ENCODE peak calls at places on chromosomes 13 and 19, in four cellular contexts. N, J, S and P are unnamed samples.

GRCh38 chr13:20666948-20667347 is 36.6 kb upstream of the IL17D start:
- DNase-seq in N (no peak), J (no peak), S (no peak), P (no peak)

GRCh38 chr13:40585911-40586471 is 80.5 kb downstream of the FOXO1 start:
- DNase-seq in N (no peak), J (no peak), S (peak), P (no peak)

GRCh38 chr19:19537321-19538048 is 580 bp upstream of the CILP2 start:
- DNase-seq in N (no peak), J (peak), S (peak), P (no peak)

GRCh38 chr19:16447015-16447384 is 24.8 kb downstream of the EPS15L1 start:
- DNase-seq in N (peak), J (peak), S (no peak), P (peak)

GRCh38 chr19:24159707-24160106 is 72.7 kb downstream of the ZNF254 start:
- DNase-seq in N (no peak), J (peak), S (peak), P (no peak)

GRCh38 chr19:43464089-43464775 is 1.2 kb downstream of the LYPD3 start:
- DNase-seq in N (peak), J (no peak), S (no peak), P (peak)

GRCh38 chr19:9597027-9597426 is 12.7 kb upstream of the ZNF121 start:
- DNase-seq in N (no peak), J (peak), S (no peak), P (no peak)

GRCh38 chr19:35755160-35755549 is 1.7 kb downstream of the HSPB6 start:
- DNase-seq in N (no peak), J (no peak), S (peak), P (no peak)

GRCh38 chr13:23966691-23967615 is 69.7 kb upstream of the C1QTNF9B start:
- DNase-seq in N (no peak), J (no peak), S (no peak), P (peak)

GRCh38 chr19:54430306-54431254 is 15.3 kb downstream of the TTYH1 start:
- DNase-seq in N (peak), J (no peak), S (peak), P (peak)

GRCh38 chr13:58843071-58843470 is 1211.5 kb downstream of the PCDH17 start:
- DNase-seq in N (no peak), J (no peak), S (no peak), P (no peak)

GRCh38 chr13:49649244-49649962 is 21.1 kb downstream of the ARL11 start:
- DNase-seq in N (no peak), J (peak), S (peak), P (no peak)

GRCh38 chr13:113930711-113931637 is 42.9 kb downstream of the C13orf46 start:
- DNase-seq in N (no peak), J (no peak), S (no peak), P (peak)

GRCh38 chr19:50975766-50976165 is 6.4 kb upstream of the KLK6 start:
- DNase-seq in N (no peak), J (no peak), S (peak), P (no peak)

GRCh38 chr19:45847661-45848060 is 15.3 kb downstream of the SYMPK start:
- DNase-seq in N (no peak), J (no peak), S (no peak), P (no peak)

GRCh38 chr13:104385409-104385808 is 1319.2 kb upstream of the SLC10A2 start:
- DNase-seq in N (no peak), J (peak), S (no peak), P (no peak)

GRCh38 chr13:64553411-64554129 is 2676.6 kb downstream of the PCDH9 start:
- DNase-seq in N (no peak), J (peak), S (no peak), P (no peak)

GRCh38 chr13:73069206-73069815 is 10.5 kb downstream of the KLF5 start:
- DNase-seq in N (no peak), J (peak), S (no peak), P (no peak)

GRCh38 chr19:5751709-5752108 is 31.3 kb downstream of the CATSPERD start:
- DNase-seq in N (no peak), J (no peak), S (no peak), P (no peak)

GRCh38 chr13:22232186-22232585 is 561.3 kb downstream of the FGF9 start:
- DNase-seq in N (no peak), J (no peak), S (no peak), P (no peak)

GRCh38 chr13:79398915-79399314 is 7.1 kb downstream of the RBM26 start:
- DNase-seq in N (no peak), J (peak), S (no peak), P (no peak)

GRCh38 chr13:71968025-71968424 is 101.0 kb upstream of the DACH1 start:
- DNase-seq in N (no peak), J (peak), S (peak), P (no peak)

GRCh38 chr19:10431943-10432735 is 11.8 kb downstream of the PDE4A start:
- DNase-seq in N (peak), J (peak), S (peak), P (peak)

GRCh38 chr13:59531571-59532091 is 632.1 kb downstream of the DIAPH3 start:
- DNase-seq in N (peak), J (peak), S (peak), P (no peak)

GRCh38 chr13:21526707-21527454 is 67.8 kb upstream of the ZDHHC20 start:
- DNase-seq in N (no peak), J (no peak), S (no peak), P (no peak)

GRCh38 chr13:48507024-48507423 is 25.9 kb downstream of the RCBTB2 start:
- DNase-seq in N (no peak), J (no peak), S (no peak), P (no peak)

GRCh38 chr13:98944336-98944735 is 33.5 kb downstream of the DOCK9 start:
- DNase-seq in N (no peak), J (no peak), S (no peak), P (no peak)

GRCh38 chr19:53157601-53158000 is 1.3 kb downstream of the ZNF347 start:
- DNase-seq in N (no peak), J (peak), S (peak), P (no peak)

GRCh38 chr19:3970808-3971598 is at the start of gene DAPK3:
- DNase-seq in N (peak), J (peak), S (peak), P (peak)

GRCh38 chr13:51758691-51759090 is 45.3 kb downstream of the DHRS12 start:
- DNase-seq in N (no peak), J (no peak), S (no peak), P (no peak)

GRCh38 chr13:112842343-112842856 is 126.6 kb upstream of the MCF2L start:
- DNase-seq in N (peak), J (peak), S (peak), P (peak)

GRCh38 chr19:8558325-8558724 is 18.9 kb downstream of the MYO1F start:
- DNase-seq in N (no peak), J (no peak), S (no peak), P (no peak)

GRCh38 chr13:31204592-31204991 is 4.8 kb downstream of the B3GLCT start:
- DNase-seq in N (no peak), J (peak), S (no peak), P (no peak)

GRCh38 chr13:48500652-48501197 is 32.2 kb downstream of the RCBTB2 start:
- DNase-seq in N (no peak), J (peak), S (peak), P (peak)

GRCh38 chr19:2729943-2730818 is 9.0 kb upstream of the DIRAS1 start:
- DNase-seq in N (no peak), J (no peak), S (no peak), P (no peak)

GRCh38 chr19:55620410-55620809 is 4.0 kb downstream of the ZNF784 start:
- DNase-seq in N (no peak), J (no peak), S (no peak), P (no peak)

GRCh38 chr19:23116802-23117571 is at the start of gene ZNF730:
- DNase-seq in N (peak), J (peak), S (peak), P (peak)

DNA sequence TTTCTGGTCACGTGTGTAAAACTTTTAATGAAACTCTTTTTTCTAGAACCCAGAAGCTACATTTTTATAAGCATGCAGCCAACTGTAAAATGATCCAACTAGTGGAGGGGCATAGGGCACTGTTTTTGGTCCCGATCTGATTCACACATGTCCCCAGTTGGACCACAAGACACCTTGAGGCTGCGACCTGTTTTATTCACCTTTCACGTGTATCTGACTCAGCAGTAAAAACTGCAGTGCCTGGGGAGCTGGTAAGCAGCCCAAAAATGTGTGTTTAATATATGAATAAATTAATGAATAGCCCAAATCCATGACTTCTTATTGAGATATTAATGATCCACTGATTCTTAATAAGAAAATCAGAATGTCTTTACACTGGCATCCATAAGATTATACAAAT is 140.4 kb downstream of the COL4A1 start:
- DNase-seq in N (no peak), J (no peak), S (no peak), P (no peak)
- TF ChIP-seq CTCF in N (no peak), J (no peak), S (no peak), P (no peak)

GRCh38 chr19:12733907-12734214 is 623 bp downstream of the TRIR start:
- DNase-seq in N (no peak), J (no peak), S (no peak), P (no peak)

GRCh38 chr19:12731337-12731736 is 3.1 kb downstream of the TRIR start:
- DNase-seq in N (no peak), J (no peak), S (no peak), P (no peak)

GRCh38 chr19:12733369-12733896 is 1.1 kb downstream of the TRIR start:
- DNase-seq in N (no peak), J (peak), S (peak), P (peak)

GRCh38 chr19:12737666-12738351 is 512 bp downstream of the GET3 start:
- DNase-seq in N (no peak), J (no peak), S (no peak), P (no peak)

GRCh38 chr19:12736854-12737665 is at the start of gene GET3:
- DNase-seq in N (peak), J (peak), S (peak), P (peak)
- TF ChIP-seq CTCF in N (no peak), J (no peak), S (no peak), P (no peak)

DNA sequence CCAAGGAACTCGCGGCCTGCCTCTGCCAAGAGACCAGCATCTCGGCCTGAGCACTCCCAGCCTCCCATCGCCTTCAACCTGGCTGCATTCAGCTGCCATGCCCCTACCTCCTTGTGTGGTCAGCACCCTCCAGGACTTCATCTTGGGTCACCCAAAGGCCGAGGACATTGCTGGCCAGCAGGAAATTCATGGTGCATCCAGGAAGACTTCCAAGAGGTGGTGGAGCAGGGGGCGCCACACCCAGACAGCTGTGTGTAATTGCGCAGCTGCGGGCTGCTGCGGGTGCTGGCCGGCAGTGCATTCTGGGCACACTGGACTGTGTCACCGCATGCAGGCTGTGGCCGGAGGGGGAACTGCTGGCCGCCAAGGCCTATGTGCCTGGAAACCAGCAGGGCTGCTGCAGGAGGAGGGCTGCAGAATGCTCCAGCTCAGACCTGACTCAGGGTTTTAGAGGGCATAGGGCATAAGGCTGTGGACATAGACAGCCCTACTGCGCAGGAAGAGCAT is 164.3 kb upstream of the TUBA3C start:
- DNase-seq in N (no peak), J (no peak), S (no peak), P (no peak)
- TF ChIP-seq CTCF in N (no peak), J (no peak), S (no peak), P (no peak)

GRCh38 chr13:34207872-34208271 is 389.9 kb downstream of the RFC3 start:
- DNase-seq in N (no peak), J (no peak), S (no peak), P (no peak)
- TF ChIP-seq CTCF in N (no peak), J (no peak), S (no peak), P (no peak)

GRCh38 chr13:29964181-29964845 is 113.9 kb upstream of the UBL3 start:
- DNase-seq in N (no peak), J (no peak), S (peak), P (no peak)
- TF ChIP-seq CTCF in N (no peak), J (no peak), S (peak), P (no peak)

GRCh38 chr13:44735806-44736205 is 159.7 kb upstream of the TSC22D1 start:
- DNase-seq in N (no peak), J (no peak), S (no peak), P (no peak)

GRCh38 chr13:44739539-44739938 is 163.4 kb upstream of the TSC22D1 start:
- DNase-seq in N (no peak), J (no peak), S (no peak), P (no peak)

GRCh38 chr13:44734204-44734707 is 158.1 kb upstream of the TSC22D1 start:
- DNase-seq in N (peak), J (peak), S (no peak), P (no peak)

GRCh38 chr13:44738463-44738862 is 162.3 kb upstream of the TSC22D1 start:
- DNase-seq in N (no peak), J (no peak), S (no peak), P (no peak)

GRCh38 chr13:44739120-44739519 is 163.0 kb upstream of the TSC22D1 start:
- DNase-seq in N (no peak), J (no peak), S (peak), P (no peak)
- TF ChIP-seq CTCF in N (no peak), J (peak), S (no peak), P (no peak)

DNA sequence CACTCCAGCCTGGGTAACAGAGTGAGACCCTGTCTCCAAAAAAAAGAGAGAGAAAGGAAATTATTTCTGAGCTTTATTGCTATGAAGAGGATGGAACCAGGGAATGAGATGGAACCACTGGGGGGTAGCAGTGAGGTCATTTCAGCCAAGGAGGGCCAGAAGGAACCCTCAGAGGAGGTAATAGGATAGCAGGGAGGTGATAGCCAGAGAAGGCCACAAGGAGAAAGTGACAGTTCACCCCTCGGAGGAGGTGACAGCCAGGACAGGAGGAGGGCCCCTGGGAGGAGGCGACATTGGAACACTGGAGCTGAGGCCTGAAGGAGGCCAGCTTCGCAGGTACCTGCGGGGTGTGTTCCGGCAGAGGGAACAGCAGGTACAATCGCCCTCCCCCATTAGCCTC is 695 bp upstream of the PGPEP1 start:
- DNase-seq in N (no peak), J (no peak), S (peak), P (no peak)
- TF ChIP-seq CTCF in N (peak), J (peak), S (peak), P (peak)

GRCh38 chr19:30284885-30285284 is 87.3 kb upstream of the ZNF536 start:
- DNase-seq in N (no peak), J (no peak), S (no peak), P (no peak)
- TF ChIP-seq CTCF in N (no peak), J (no peak), S (no peak), P (no peak)

GRCh38 chr13:44243198-44243852 is 130.3 kb upstream of the SERP2 start:
- DNase-seq in N (no peak), J (peak), S (peak), P (peak)
- TF ChIP-seq CTCF in N (peak), J (peak), S (peak), P (peak)

DNA sequence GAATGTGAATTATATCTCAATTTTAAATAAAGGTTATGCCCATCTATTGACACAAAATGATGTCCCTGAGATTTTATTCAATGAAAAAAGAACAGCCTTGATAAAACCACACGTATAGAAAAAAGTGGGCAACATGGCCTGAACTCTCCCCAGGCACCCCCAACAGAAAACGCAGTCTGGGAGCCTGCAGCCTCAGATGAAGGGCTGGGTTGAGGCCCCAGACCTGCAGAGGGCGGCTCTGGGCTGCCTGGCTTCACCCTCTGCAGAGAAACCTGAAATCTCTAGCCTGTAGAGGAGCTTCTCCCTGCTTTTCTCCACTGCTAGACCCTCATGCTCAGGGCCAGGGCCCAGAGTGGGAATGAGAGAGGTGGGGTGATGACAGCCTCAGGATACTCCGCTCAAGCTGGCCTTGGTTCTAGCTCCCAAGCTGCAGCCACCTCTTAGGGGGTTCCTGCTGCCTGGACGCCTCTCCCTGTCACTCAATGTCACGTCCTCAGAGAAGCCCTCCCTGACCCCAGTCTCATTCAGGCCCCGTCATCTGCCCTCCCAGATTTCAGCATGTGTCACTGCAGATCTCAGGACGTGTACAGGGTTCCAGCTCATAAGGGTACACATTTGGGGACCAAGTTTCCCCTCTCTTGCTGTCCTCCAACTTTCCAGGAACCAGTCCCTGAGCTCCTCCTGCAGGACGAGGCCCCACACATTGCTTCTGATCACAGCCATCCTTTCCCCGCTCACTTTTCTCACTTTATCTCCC is 1.8 kb downstream of the MBD3 start:
- DNase-seq in N (no peak), J (no peak), S (peak), P (peak)
- TF ChIP-seq CTCF in N (no peak), J (peak), S (peak), P (peak)